ENCODE peak calls at places on chromosomes 11 and 22, in eight cellular contexts. M, D, E, R, W, X, P and C are unnamed samples.

GRCh38 chr11:116073854-116074837 is 569.9 kb upstream of the CADM1 start:
- DNase-seq in M (peak; percentile 77), D (no peak), E (no peak), R (no peak), W (no peak), X (no peak), P (peak; percentile 5), C (no peak)

GRCh38 chr11:86101941-86102407 is 33.1 kb upstream of the PICALM start:
- DNase-seq in M (no peak), D (no peak), E (no peak), R (no peak), W (peak; percentile 7), X (peak; percentile 45), P (no peak), C (no peak)

GRCh38 chr22:47588583-47588970 is 826.1 kb downstream of the TBC1D22A start:
- DNase-seq in M (no peak), D (peak; percentile 56), E (no peak), R (no peak), W (no peak), X (no peak), P (no peak), C (no peak)

GRCh38 chr11:558503-558902 is 2.0 kb downstream of the LMNTD2 start:
- DNase-seq in M (no peak), D (no peak), E (no peak), R (no peak), W (no peak), X (no peak), P (no peak), C (no peak)

GRCh38 chr11:76153609-76153949 is 52.7 kb downstream of the WNT11 start:
- DNase-seq in M (no peak), D (no peak), E (no peak), R (no peak), W (no peak), X (no peak), P (no peak), C (no peak)

GRCh38 chr11:111265421-111265820 is 19.9 kb downstream of the POU2AF2 start:
- DNase-seq in M (no peak), D (no peak), E (no peak), R (no peak), W (no peak), X (no peak), P (no peak), C (no peak)

GRCh38 chr22:21659864-21660525 is 5.8 kb upstream of the PPIL2 start:
- DNase-seq in M (no peak), D (no peak), E (no peak), R (no peak), W (no peak), X (no peak), P (no peak), C (no peak)

GRCh38 chr11:102194257-102194656 is 84.0 kb downstream of the YAP1 start:
- DNase-seq in M (no peak), D (no peak), E (no peak), R (no peak), W (no peak), X (no peak), P (no peak), C (no peak)

GRCh38 chr11:8219257-8220021 is 44.2 kb downstream of the LMO1 start:
- DNase-seq in M (peak; percentile 62), D (no peak), E (peak; percentile 15), R (peak; percentile 37), W (peak; percentile 13), X (peak; percentile 61), P (peak; percentile 58), C (peak; percentile 74)

GRCh38 chr11:103338621-103339484 is 229.6 kb downstream of the DYNC2H1 start:
- DNase-seq in M (no peak), D (no peak), E (no peak), R (peak; percentile 14), W (no peak), X (peak; percentile 77), P (peak; percentile 36), C (peak; percentile 27)

GRCh38 chr11:113351061-113351460 is 36.5 kb upstream of the ANKK1 start:
- DNase-seq in M (no peak), D (no peak), E (no peak), R (no peak), W (no peak), X (no peak), P (no peak), C (no peak)

GRCh38 chr11:83219095-83219494 is 25.6 kb downstream of the ANKRD42 start:
- DNase-seq in M (no peak), D (no peak), E (no peak), R (peak; percentile 37), W (no peak), X (peak; percentile 4), P (no peak), C (no peak)
- TF ChIP-seq CTCF in M (no peak), D (peak; percentile 51), E (peak; percentile 34), R (peak; percentile 55), W (no peak), X (peak; percentile 8), P (peak; percentile 40), C (no peak)

DNA sequence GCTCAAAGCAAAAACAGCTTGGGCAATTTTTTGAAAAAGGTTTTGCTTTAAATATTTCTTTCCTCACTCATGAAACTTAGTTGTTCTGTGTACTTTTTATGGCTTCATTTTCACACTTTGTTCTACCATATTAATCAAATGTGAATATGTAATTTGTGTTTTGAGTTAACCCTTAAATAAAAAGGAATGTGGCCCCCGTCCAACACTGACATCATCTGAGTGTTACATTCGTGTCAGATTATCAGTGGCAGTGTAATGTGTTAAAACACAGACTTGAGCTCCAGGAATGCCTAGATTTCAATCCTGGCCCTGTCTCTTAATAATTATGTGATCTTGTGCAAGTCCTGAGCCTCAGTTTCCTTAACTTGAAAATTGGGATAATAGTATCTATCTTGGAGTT is 5.6 kb downstream of the RTN3 start:
- DNase-seq in M (no peak), D (no peak), E (no peak), R (peak; percentile 32), W (no peak), X (no peak), P (no peak), C (no peak)
- TF ChIP-seq CTCF in M (no peak), D (no peak), E (no peak), R (no peak), W (no peak), X (no peak), P (no peak), C (no peak)

GRCh38 chr22:17283423-17283822 is 64.2 kb upstream of the ADA2 start:
- DNase-seq in M (no peak), D (no peak), E (no peak), R (no peak), W (no peak), X (no peak), P (no peak), C (no peak)
- TF ChIP-seq CTCF in M (no peak), D (no peak), E (no peak), R (no peak), W (no peak), X (no peak), P (no peak), C (no peak)

GRCh38 chr11:2443406-2443805 is 908 bp downstream of the TRPM5 start:
- DNase-seq in M (no peak), D (no peak), E (no peak), R (no peak), W (no peak), X (no peak), P (no peak), C (peak; percentile 7)

GRCh38 chr11:2443881-2444300 is 423 bp downstream of the TRPM5 start:
- DNase-seq in M (no peak), D (no peak), E (no peak), R (no peak), W (no peak), X (no peak), P (no peak), C (peak; percentile 8)

GRCh38 chr11:2440646-2441045 is 3.7 kb downstream of the TRPM5 start:
- DNase-seq in M (no peak), D (no peak), E (no peak), R (no peak), W (no peak), X (no peak), P (no peak), C (peak; percentile 8)

GRCh38 chr11:2441171-2441570 is 3.1 kb downstream of the TRPM5 start:
- DNase-seq in M (no peak), D (no peak), E (no peak), R (no peak), W (no peak), X (no peak), P (no peak), C (peak; percentile 5)

GRCh38 chr11:2442554-2442953 is 1.8 kb downstream of the TRPM5 start:
- DNase-seq in M (no peak), D (no peak), E (no peak), R (no peak), W (no peak), X (no peak), P (no peak), C (no peak)
- TF ChIP-seq CTCF in M (no peak), D (no peak), E (no peak), R (no peak), W (no peak), X (no peak), P (no peak), C (no peak)

DNA sequence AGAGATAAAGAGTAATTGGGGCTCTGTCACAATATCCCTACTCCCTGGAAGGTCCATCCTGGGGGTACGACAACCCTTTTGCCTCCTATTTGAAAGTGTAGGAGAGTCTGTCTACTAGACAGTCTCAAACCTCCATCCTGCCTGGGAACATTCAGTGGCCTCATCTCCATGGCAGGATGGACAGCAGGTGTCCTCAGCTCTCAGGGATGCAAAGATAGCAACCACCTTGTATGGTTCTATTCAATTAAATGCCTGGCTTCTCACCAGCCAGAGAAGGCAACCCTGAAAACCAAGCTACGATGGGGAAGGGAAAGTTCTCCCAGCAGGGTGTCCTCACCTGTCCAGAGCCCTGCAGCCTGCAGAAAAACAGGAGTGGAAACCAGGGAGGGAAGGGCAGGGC is 164.9 kb downstream of the MIAT start:
- DNase-seq in M (no peak), D (no peak), E (no peak), R (no peak), W (no peak), X (no peak), P (no peak), C (no peak)
- TF ChIP-seq CTCF in M (no peak), D (no peak), E (no peak), R (no peak), W (no peak), X (no peak), P (no peak), C (no peak)